ENCODE peak calls at places on chromosomes 7 and 10, in four cellular contexts. R is left ventricle myocardium inferior, I is kidney epithelial cell, H is adrenal gland. M is an unnamed sample.

GRCh38 chr7:125484755-125485154 is 555.1 kb upstream of the POT1 start:
- DNase-seq in R (no peak), I (no peak), H (no peak), M (no peak)

GRCh38 chr7:69849268-69849667 is 251.0 kb downstream of the AUTS2 start:
- DNase-seq in I (no peak), H (no peak), R (no peak), M (no peak)

GRCh38 chr10:82192665-82193064 is 317.7 kb downstream of the NRG3 start:
- DNase-seq in R (no peak), I (no peak), H (no peak), M (no peak)

GRCh38 chr7:1124816-1125602 is 35.0 kb downstream of the ZFAND2A start:
- DNase-seq in I (no peak), R (peak; percentile 36), H (no peak), M (no peak)

GRCh38 chr7:149718730-149719049 is 54.7 kb downstream of the ZNF467 start:
- DNase-seq in R (no peak), I (no peak), H (no peak), M (no peak)

GRCh38 chr10:78309536-78310237 is 276.0 kb downstream of the RPS24 start:
- DNase-seq in I (no peak), R (no peak), H (no peak), M (no peak)

GRCh38 chr7:7699370-7699769 is 19.0 kb downstream of the RPA3 start:
- DNase-seq in H (no peak), R (no peak), I (no peak), M (no peak)

GRCh38 chr7:157347217-157347904 is 10.6 kb downstream of the DNAJB6 start:
- DNase-seq in R (peak; percentile 29), H (peak; percentile 73), I (no peak), M (peak; percentile 77)

GRCh38 chr7:139914306-139914747 is 85.3 kb downstream of the TBXAS1 start:
- DNase-seq in I (no peak), H (no peak), R (no peak), M (peak; percentile 23)

GRCh38 chr10:125105155-125105554 is 55.2 kb downstream of the CTBP2 start:
- DNase-seq in R (no peak), H (no peak), I (no peak), M (no peak)

GRCh38 chr7:133051066-133051465 is 30.8 kb downstream of the CHCHD3 start:
- DNase-seq in I (no peak), R (no peak), H (peak; percentile 27), M (no peak)

GRCh38 chr7:139231513-139232376 is 708 bp downstream of the UBN2 start:
- DNase-seq in R (peak; percentile 17), I (no peak), H (peak; percentile 54), M (no peak)

GRCh38 chr7:64184376-64184775 is 22.6 kb upstream of the ZNF735 start:
- DNase-seq in H (no peak), I (no peak), R (no peak), M (no peak)

GRCh38 chr7:90708841-90709317 is 112.8 kb downstream of the CDK14 start:
- DNase-seq in I (no peak), H (peak; percentile 34), R (no peak), M (no peak)

GRCh38 chr7:147483634-147484292 is 1106.8 kb upstream of the C7orf33 start:
- DNase-seq in H (no peak), I (no peak), R (no peak), M (no peak)

GRCh38 chr10:83819609-83820008 is 319.7 kb upstream of the GHITM start:
- DNase-seq in H (no peak), R (no peak), I (no peak), M (no peak)

GRCh38 chr10:4615042-4615441 is 211.0 kb upstream of the AKR1E2 start:
- DNase-seq in H (no peak), R (no peak), I (no peak), M (no peak)

DNA sequence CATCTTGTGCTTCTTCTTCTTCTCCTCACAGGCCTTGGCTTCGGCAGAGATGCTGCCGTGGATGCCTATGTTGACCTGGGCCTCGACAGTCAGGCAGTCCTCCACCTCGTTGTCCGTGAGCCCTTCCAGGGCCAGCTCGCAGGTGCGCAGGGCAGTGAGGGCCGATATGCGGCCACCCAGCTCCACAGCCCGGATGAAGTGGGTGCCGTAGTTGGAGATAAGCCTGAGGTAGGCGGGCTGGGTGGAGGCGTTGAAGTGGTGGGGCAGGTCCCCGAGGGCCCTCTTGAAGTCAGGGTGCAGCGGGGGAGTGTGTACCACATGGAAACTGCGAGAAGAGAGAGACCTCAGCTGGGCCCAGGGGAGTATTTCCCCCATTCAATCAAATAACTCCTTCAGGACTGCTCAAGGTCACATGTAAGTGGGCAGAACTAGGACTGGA is 3.7 kb downstream of the PRF1 start:
- DNase-seq in R (no peak), I (no peak), H (no peak), M (no peak)
- TF ChIP-seq CTCF in R (no peak), I (no peak), H (no peak), M (no peak)

DNA sequence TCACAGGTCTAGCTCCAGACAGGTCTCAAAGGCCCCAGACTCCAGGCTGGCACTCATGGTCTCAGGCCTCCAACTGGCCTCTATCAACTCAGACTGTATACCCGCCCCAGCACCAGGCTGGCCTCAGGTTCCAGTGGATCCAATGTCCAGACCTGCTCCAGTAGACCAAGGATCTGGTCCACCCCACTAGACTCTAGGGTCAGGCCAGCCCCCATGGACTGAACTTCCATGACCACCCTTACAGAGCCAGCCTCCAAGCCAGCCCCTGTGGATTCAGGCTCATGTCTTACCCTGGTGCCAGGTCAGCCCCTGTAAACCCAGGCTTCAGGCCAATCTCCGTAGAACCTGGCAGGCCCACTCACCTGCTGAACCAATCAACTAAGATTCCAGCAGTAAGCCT is 16.8 kb upstream of the GNAT3 start:
- DNase-seq in H (no peak), I (no peak), R (no peak), M (no peak)
- H3K4me3 ChIP-seq in H (no peak overlapping the region), I (no peak overlapping the region), R (no peak overlapping the region), M (no peak overlapping the region)

DNA sequence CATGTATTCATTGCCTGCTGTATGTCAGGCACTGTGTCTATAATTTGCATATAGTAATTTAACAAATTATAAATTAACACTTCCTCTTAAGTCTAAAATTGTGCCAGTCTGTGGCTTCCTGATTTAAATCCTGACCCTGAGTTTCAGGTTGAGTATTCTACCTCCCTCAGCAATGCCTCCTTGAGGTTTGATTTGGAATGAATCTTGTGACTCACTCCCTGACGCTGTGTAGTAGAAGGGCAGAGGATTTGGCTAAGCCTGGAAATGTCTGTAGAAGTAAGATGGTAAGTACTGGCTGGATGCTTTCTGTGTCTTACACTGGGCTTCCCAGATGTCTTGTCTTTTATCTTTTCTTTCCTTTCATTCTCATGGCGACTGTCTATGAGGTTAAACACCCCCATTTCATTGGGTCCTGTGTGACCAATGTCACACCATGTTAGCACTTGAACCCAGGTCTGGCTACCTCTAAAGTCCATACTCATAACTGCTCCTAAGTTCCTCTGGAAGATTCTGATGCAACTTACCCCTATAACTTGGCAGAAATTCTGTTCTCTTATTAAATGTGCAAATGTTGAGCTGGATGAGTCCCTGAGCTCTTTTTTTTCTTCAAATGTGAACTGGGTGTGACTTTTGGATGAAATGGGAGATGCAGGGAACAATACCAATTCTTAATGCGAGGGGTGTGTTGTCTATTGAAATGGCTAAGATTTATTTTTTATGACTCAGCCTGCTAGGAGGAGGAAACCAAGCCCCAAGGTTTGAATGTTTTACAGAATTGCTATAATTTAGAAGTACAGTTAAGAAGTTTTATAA is 48.5 kb downstream of the PLCE1 start:
- DNase-seq in R (no peak), I (peak; percentile 5), H (no peak), M (peak; percentile 40)
- TF ChIP-seq CTCF in R (no peak), I (no peak), H (no peak), M (peak; percentile 44)

GRCh38 chr10:37681617-37681999 is 175.8 kb downstream of the ZNF248 start:
- DNase-seq in R (no peak), H (no peak), I (no peak), M (no peak)

GRCh38 chr10:37680243-37680683 is 177.1 kb downstream of the ZNF248 start:
- DNase-seq in I (no peak), R (no peak), H (no peak), M (no peak)

GRCh38 chr10:37680716-37681616 is 176.4 kb downstream of the ZNF248 start:
- DNase-seq in R (no peak), I (no peak), H (no peak), M (no peak)

GRCh38 chr10:37684765-37685164 is 172.6 kb downstream of the ZNF248 start:
- DNase-seq in R (no peak), I (no peak), H (no peak), M (no peak)

GRCh38 chr10:37682617-37683016 is 174.8 kb downstream of the ZNF248 start:
- DNase-seq in H (no peak), R (no peak), I (no peak), M (no peak)
- H3K4me3 ChIP-seq in H (no peak overlapping the region), R (no peak overlapping the region), I (no peak overlapping the region), M (no peak overlapping the region)

DNA sequence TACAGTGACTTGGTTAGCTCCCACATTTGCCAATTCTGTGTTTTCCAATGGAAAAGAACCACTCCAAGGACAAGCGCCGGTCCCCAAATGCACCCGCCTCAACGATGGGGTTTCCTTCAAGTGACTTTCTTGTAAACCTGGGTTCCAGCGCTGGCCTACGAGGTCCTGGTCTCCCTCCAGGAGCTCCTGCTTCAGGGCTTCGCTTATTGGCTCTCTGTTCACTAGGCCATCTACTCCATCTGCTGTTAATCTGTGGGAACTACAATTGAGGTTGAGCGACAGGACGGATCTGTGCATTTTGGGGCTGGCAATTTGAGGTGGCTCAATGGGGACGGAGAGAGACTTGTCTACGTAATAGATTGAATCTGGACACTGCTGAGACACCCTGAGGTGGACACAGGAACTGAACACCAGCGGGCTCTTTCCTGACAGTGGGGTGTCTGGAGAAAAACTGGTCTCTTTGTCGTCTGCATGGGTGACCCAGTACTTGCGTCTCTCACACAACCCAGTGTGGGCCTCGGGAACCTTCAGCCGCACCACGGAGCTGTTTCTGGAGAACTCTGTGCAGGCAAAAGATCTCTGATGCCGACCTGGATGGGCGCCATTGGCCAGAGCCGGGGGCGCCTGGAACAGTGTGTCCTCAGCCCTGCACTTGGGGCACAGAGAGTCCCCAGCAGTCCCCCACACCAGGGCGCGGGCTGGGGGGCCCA is 115.9 kb upstream of the ADAM12 start:
- DNase-seq in I (no peak), R (peak; percentile 16), H (peak; percentile 53), M (peak; percentile 37)
- TF ChIP-seq CTCF in I (peak; percentile 73), R (peak; percentile 77), H (peak; percentile 50), M (peak; percentile 80)

GRCh38 chr10:53331460-53331859 is 558.9 kb upstream of the MBL2 start:
- DNase-seq in I (no peak), R (no peak), H (no peak), M (no peak)
- H3K4me3 ChIP-seq in I (no peak overlapping the region), R (no peak overlapping the region), H (no peak overlapping the region), M (no peak overlapping the region)

M was measured in astrocyte of the cerebellum.